ENCODE peak calls at places on chromosomes 4 and X, in six cellular contexts. One of them, this sample, is unnamed.

GRCh38 chr4:101355767-101356702 is 8.7 kb upstream of the PPP3CA start:
- DNase-seq in HFF-Myc: peak; percentile 72
- DNase-seq in GM10248: no peak
- DNase-seq in HFFc6: peak; percentile 82
- DNase-seq in transverse colon: no peak
- DNase-seq in MM.1S: no peak
- DNase-seq in this sample: no peak

GRCh38 chr4:54897590-54897989 is 227.8 kb downstream of the KDR start:
- DNase-seq in HFF-Myc: no peak
- DNase-seq in GM10248: no peak
- DNase-seq in HFFc6: no peak
- DNase-seq in transverse colon: no peak
- DNase-seq in MM.1S: no peak
- DNase-seq in this sample: no peak

GRCh38 chr4:56186808-56187523 is 200.3 kb downstream of the AASDH start:
- DNase-seq in HFF-Myc: no peak
- DNase-seq in GM10248: no peak
- DNase-seq in HFFc6: no peak
- DNase-seq in transverse colon: no peak
- DNase-seq in MM.1S: no peak
- DNase-seq in this sample: no peak

GRCh38 chr4:112378858-112379257 is 81.7 kb downstream of the ALPK1 start:
- DNase-seq in HFF-Myc: no peak
- DNase-seq in GM10248: no peak
- DNase-seq in HFFc6: peak; percentile 18
- DNase-seq in transverse colon: no peak
- DNase-seq in MM.1S: no peak
- DNase-seq in this sample: no peak

GRCh38 chr4:182141046-182141445 is 102.2 kb upstream of the TENM3 start:
- DNase-seq in HFF-Myc: no peak
- DNase-seq in GM10248: no peak
- DNase-seq in HFFc6: no peak
- DNase-seq in transverse colon: no peak
- DNase-seq in MM.1S: no peak
- DNase-seq in this sample: no peak

GRCh38 chr4:173990126-173990878 is 293.2 kb downstream of the FBXO8 start:
- DNase-seq in HFF-Myc: peak; percentile 5
- DNase-seq in GM10248: no peak
- DNase-seq in HFFc6: peak; percentile 16
- DNase-seq in transverse colon: no peak
- DNase-seq in MM.1S: peak; percentile 45
- DNase-seq in this sample: no peak

GRCh38 chrX:133776072-133776471 is 209.3 kb downstream of the GPC3 start:
- DNase-seq in HFF-Myc: no peak
- DNase-seq in GM10248: peak; percentile 4
- DNase-seq in HFFc6: no peak
- DNase-seq in transverse colon: peak; percentile 9
- DNase-seq in MM.1S: no peak
- DNase-seq in this sample: no peak

GRCh38 chr4:102869569-102870227 is 906 bp downstream of the CISD2 start:
- DNase-seq in HFF-Myc: no peak
- DNase-seq in GM10248: peak; percentile 25
- DNase-seq in HFFc6: no peak
- DNase-seq in transverse colon: no peak
- DNase-seq in MM.1S: no peak
- DNase-seq in this sample: no peak

GRCh38 chrX:136171420-136171819 is 24.1 kb downstream of the FHL1 start:
- DNase-seq in HFF-Myc: no peak
- DNase-seq in GM10248: no peak
- DNase-seq in HFFc6: no peak
- DNase-seq in transverse colon: no peak
- DNase-seq in MM.1S: no peak
- DNase-seq in this sample: no peak

GRCh38 chrX:136168929-136169735 is 21.8 kb downstream of the FHL1 start:
- DNase-seq in HFF-Myc: peak; percentile 90
- DNase-seq in GM10248: no peak
- DNase-seq in HFFc6: peak; percentile 96
- DNase-seq in transverse colon: peak; percentile 47
- DNase-seq in MM.1S: no peak
- DNase-seq in this sample: no peak

GRCh38 chrX:136166221-136166855 is 19.0 kb downstream of the FHL1 start:
- DNase-seq in HFF-Myc: no peak
- DNase-seq in GM10248: no peak
- DNase-seq in HFFc6: peak; percentile 39
- DNase-seq in transverse colon: no peak
- DNase-seq in MM.1S: no peak
- DNase-seq in this sample: no peak

DNA sequence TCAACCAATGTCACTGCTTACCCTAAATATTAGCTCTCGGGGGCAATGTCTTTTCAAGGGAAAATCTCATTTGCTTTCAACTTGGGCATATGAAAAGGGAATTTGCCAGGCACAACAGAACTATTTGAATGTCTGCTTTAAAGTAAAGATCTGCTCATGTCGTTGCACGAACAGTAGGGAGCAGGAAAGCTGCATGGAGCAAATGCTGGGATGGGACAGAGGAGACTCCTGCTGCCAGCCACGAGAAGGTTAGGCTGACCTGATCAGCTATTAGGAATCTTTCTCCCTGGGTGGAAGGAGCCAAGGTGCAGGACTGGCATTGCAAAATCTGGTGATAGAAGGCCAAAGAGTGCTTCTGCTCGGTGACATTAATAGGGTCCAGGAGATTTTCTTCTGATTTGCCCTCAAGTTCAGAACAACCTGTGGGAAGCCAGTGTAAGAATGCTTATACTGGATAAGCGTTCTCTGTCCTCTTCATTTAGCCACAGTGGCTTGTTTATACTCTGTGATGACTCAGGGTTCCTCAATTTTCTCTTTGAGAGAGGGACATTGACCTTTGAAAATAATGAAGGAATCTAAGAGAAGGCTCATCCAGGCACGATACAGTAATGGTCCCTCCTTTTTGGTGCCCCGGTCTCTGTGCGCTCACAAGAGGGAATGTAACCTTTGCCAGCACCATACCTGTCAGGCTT is 22.9 kb downstream of the FHL1 start:
- DNase-seq in HFF-Myc: no peak
- DNase-seq in GM10248: no peak
- DNase-seq in HFFc6: peak; percentile 60
- DNase-seq in transverse colon: no peak
- DNase-seq in MM.1S: no peak
- DNase-seq in this sample: no peak
- TF ChIP-seq CTCF in HFF-Myc: peak; percentile 24
- TF ChIP-seq CTCF in GM10248: no peak
- TF ChIP-seq CTCF in HFFc6: peak; percentile 58
- TF ChIP-seq CTCF in transverse colon: no peak
- TF ChIP-seq CTCF in MM.1S: no peak
- TF ChIP-seq CTCF in this sample: no peak

DNA sequence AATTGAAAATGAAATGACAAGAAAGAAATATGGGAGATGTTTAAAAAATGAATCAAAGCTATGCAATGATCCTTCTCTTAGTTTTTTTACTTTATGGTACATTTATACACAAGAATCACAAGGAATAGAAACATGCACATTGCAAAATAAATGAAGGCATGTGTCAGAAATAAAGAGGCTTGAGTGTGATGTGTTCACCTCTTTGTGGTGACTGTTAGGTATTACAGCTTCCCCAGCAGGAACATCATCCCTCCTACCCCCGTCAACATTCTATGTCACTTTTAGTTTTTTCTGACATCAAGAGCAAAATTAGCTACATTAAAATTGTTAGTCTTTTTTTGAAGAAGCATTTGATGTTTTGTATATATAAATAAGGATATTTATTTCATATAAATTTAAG is 214.8 kb downstream of the SLC4A4 start:
- DNase-seq in HFF-Myc: no peak
- DNase-seq in GM10248: no peak
- DNase-seq in HFFc6: peak; percentile 46
- DNase-seq in transverse colon: no peak
- DNase-seq in MM.1S: no peak
- DNase-seq in this sample: no peak
- TF ChIP-seq CTCF in HFF-Myc: peak; percentile 22
- TF ChIP-seq CTCF in GM10248: peak; percentile 26
- TF ChIP-seq CTCF in HFFc6: peak; percentile 81
- TF ChIP-seq CTCF in transverse colon: peak; percentile 60
- TF ChIP-seq CTCF in MM.1S: peak; percentile 45
- TF ChIP-seq CTCF in this sample: peak; percentile 41

GRCh38 chrX:41837270-41837944 is 85.9 kb downstream of the CASK start:
- DNase-seq in HFF-Myc: no peak
- DNase-seq in GM10248: no peak
- DNase-seq in HFFc6: no peak
- DNase-seq in transverse colon: no peak
- DNase-seq in MM.1S: no peak
- DNase-seq in this sample: no peak
- TF ChIP-seq CTCF in HFF-Myc: no peak
- TF ChIP-seq CTCF in GM10248: no peak
- TF ChIP-seq CTCF in HFFc6: no peak
- TF ChIP-seq CTCF in transverse colon: no peak
- TF ChIP-seq CTCF in MM.1S: no peak
- TF ChIP-seq CTCF in this sample: no peak

DNA sequence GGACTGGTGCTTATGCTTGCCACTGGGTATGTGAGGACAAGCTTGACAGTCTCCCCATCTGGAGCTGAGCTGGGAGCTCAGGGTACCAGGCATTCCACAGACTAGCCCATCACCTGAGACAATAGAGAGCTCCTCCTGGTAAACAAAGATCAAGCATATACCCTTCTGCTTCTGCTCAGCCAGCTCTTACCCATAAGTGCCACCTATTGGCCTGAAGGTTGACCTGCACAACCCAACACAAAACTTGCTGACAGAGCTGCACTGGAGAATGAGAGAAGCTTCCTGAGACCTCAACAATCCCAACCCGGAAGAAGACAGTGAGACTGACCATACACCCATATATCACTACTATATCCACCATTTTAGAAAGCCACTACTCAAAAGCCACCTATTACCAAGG is 1049.2 kb upstream of the INTU start:
- DNase-seq in HFF-Myc: no peak
- DNase-seq in GM10248: no peak
- DNase-seq in HFFc6: peak; percentile 3
- DNase-seq in transverse colon: no peak
- DNase-seq in MM.1S: peak; percentile 51
- DNase-seq in this sample: no peak
- TF ChIP-seq CTCF in HFF-Myc: peak; percentile 47
- TF ChIP-seq CTCF in GM10248: no peak
- TF ChIP-seq CTCF in HFFc6: peak; percentile 54
- TF ChIP-seq CTCF in transverse colon: no peak
- TF ChIP-seq CTCF in MM.1S: peak; percentile 52
- TF ChIP-seq CTCF in this sample: peak; percentile 34

GRCh38 chrX:12771445-12772069 is 19.7 kb upstream of the PRPS2 start:
- DNase-seq in HFF-Myc: peak; percentile 7
- DNase-seq in GM10248: peak; percentile 62
- DNase-seq in HFFc6: peak; percentile 2
- DNase-seq in transverse colon: peak; percentile 66
- DNase-seq in MM.1S: peak; percentile 69
- DNase-seq in this sample: peak; percentile 46
- TF ChIP-seq CTCF in HFF-Myc: peak; percentile 78
- TF ChIP-seq CTCF in GM10248: peak; percentile 80
- TF ChIP-seq CTCF in HFFc6: peak; percentile 76
- TF ChIP-seq CTCF in transverse colon: peak; percentile 19
- TF ChIP-seq CTCF in MM.1S: peak; percentile 65
- TF ChIP-seq CTCF in this sample: peak; percentile 93

This sample was measured in GM13977.